ENCODE peak calls at places on chromosomes 12 and 14, in nine cellular contexts. One of them, this sample, is unnamed.

GRCh38 chr12:27626239-27626638 is 70.0 kb upstream of the REP15 start:
- DNase-seq in amygdala: no peak
- DNase-seq in mesothelial cell of epicardium: no peak
- DNase-seq in endothelial cell of umbilical vein: no peak
- DNase-seq in RWPE1: no peak
- DNase-seq in cardiac septum: no peak
- DNase-seq in brain microvascular endothelial cell: no peak
- DNase-seq in occipital lobe: no peak
- DNase-seq in EL: no peak
- DNase-seq in this sample: no peak

GRCh38 chr14:35046751-35047536 is 872 bp downstream of the FAM177A1 start:
- DNase-seq in amygdala: no peak
- DNase-seq in mesothelial cell of epicardium: no peak
- DNase-seq in endothelial cell of umbilical vein: peak
- DNase-seq in RWPE1: peak
- DNase-seq in cardiac septum: no peak
- DNase-seq in brain microvascular endothelial cell: no peak
- DNase-seq in occipital lobe: peak
- DNase-seq in EL: no peak
- DNase-seq in this sample: no peak

GRCh38 chr12:131950182-131950913 is 606 bp downstream of the EP400 start:
- DNase-seq in amygdala: no peak
- DNase-seq in mesothelial cell of epicardium: peak
- DNase-seq in endothelial cell of umbilical vein: peak
- DNase-seq in RWPE1: peak
- DNase-seq in cardiac septum: peak
- DNase-seq in brain microvascular endothelial cell: no peak
- DNase-seq in occipital lobe: no peak
- DNase-seq in EL: peak
- DNase-seq in this sample: no peak

GRCh38 chr14:99497894-99498293 is 16.7 kb downstream of the CCNK start:
- DNase-seq in amygdala: no peak
- DNase-seq in mesothelial cell of epicardium: no peak
- DNase-seq in endothelial cell of umbilical vein: no peak
- DNase-seq in RWPE1: no peak
- DNase-seq in cardiac septum: no peak
- DNase-seq in brain microvascular endothelial cell: no peak
- DNase-seq in occipital lobe: no peak
- DNase-seq in EL: no peak
- DNase-seq in this sample: no peak

GRCh38 chr12:67943295-67943892 is 45.9 kb upstream of the IFNG-AS1 start:
- DNase-seq in amygdala: no peak
- DNase-seq in mesothelial cell of epicardium: peak
- DNase-seq in endothelial cell of umbilical vein: peak
- DNase-seq in RWPE1: peak
- DNase-seq in cardiac septum: no peak
- DNase-seq in brain microvascular endothelial cell: peak
- DNase-seq in occipital lobe: no peak
- DNase-seq in EL: peak
- DNase-seq in this sample: no peak

GRCh38 chr12:46360908-46361666 is 11.5 kb downstream of the SLC38A2 start:
- DNase-seq in amygdala: no peak
- DNase-seq in mesothelial cell of epicardium: no peak
- DNase-seq in endothelial cell of umbilical vein: no peak
- DNase-seq in RWPE1: no peak
- DNase-seq in cardiac septum: no peak
- DNase-seq in brain microvascular endothelial cell: no peak
- DNase-seq in occipital lobe: no peak
- DNase-seq in EL: no peak
- DNase-seq in this sample: peak

GRCh38 chr14:22386924-22387775 is 201.9 kb downstream of the DAD1 start:
- DNase-seq in amygdala: peak
- DNase-seq in mesothelial cell of epicardium: peak
- DNase-seq in endothelial cell of umbilical vein: peak
- DNase-seq in RWPE1: peak
- DNase-seq in cardiac septum: no peak
- DNase-seq in brain microvascular endothelial cell: peak
- DNase-seq in occipital lobe: peak
- DNase-seq in EL: peak
- DNase-seq in this sample: peak

GRCh38 chr14:24058260-24058950 is 6.6 kb downstream of the CARMIL3 start:
- DNase-seq in amygdala: no peak
- DNase-seq in mesothelial cell of epicardium: no peak
- DNase-seq in endothelial cell of umbilical vein: peak
- DNase-seq in RWPE1: peak
- DNase-seq in cardiac septum: peak
- DNase-seq in brain microvascular endothelial cell: peak
- DNase-seq in occipital lobe: peak
- DNase-seq in EL: peak
- DNase-seq in this sample: peak

GRCh38 chr12:17266856-17267255 is 660.9 kb upstream of the LMO3 start:
- DNase-seq in amygdala: no peak
- DNase-seq in mesothelial cell of epicardium: no peak
- DNase-seq in endothelial cell of umbilical vein: no peak
- DNase-seq in RWPE1: no peak
- DNase-seq in cardiac septum: no peak
- DNase-seq in brain microvascular endothelial cell: no peak
- DNase-seq in occipital lobe: no peak
- DNase-seq in EL: no peak
- DNase-seq in this sample: no peak

GRCh38 chr14:24310666-24311604 is at the start of gene LTB4R:
- DNase-seq in amygdala: peak
- DNase-seq in mesothelial cell of epicardium: no peak
- DNase-seq in endothelial cell of umbilical vein: peak
- DNase-seq in RWPE1: no peak
- DNase-seq in cardiac septum: peak
- DNase-seq in brain microvascular endothelial cell: peak
- DNase-seq in occipital lobe: peak
- DNase-seq in EL: peak
- DNase-seq in this sample: no peak

GRCh38 chr12:10364839-10365681 is 24.8 kb downstream of the KLRK1 start:
- DNase-seq in amygdala: no peak
- DNase-seq in mesothelial cell of epicardium: peak
- DNase-seq in endothelial cell of umbilical vein: peak
- DNase-seq in RWPE1: peak
- DNase-seq in cardiac septum: peak
- DNase-seq in brain microvascular endothelial cell: peak
- DNase-seq in occipital lobe: peak
- DNase-seq in EL: peak
- DNase-seq in this sample: no peak

GRCh38 chr12:68623984-68624383 is 13.3 kb downstream of the RAP1B start:
- DNase-seq in amygdala: no peak
- DNase-seq in mesothelial cell of epicardium: no peak
- DNase-seq in endothelial cell of umbilical vein: no peak
- DNase-seq in RWPE1: no peak
- DNase-seq in cardiac septum: no peak
- DNase-seq in brain microvascular endothelial cell: no peak
- DNase-seq in occipital lobe: no peak
- DNase-seq in EL: peak
- DNase-seq in this sample: no peak

GRCh38 chr12:1171657-1172056 is 180.6 kb downstream of the ERC1 start:
- DNase-seq in amygdala: no peak
- DNase-seq in mesothelial cell of epicardium: no peak
- DNase-seq in endothelial cell of umbilical vein: peak
- DNase-seq in RWPE1: peak
- DNase-seq in cardiac septum: no peak
- DNase-seq in brain microvascular endothelial cell: no peak
- DNase-seq in occipital lobe: no peak
- DNase-seq in EL: no peak
- DNase-seq in this sample: no peak

GRCh38 chr14:91142214-91142668 is 28.4 kb downstream of the DGLUCY start:
- DNase-seq in amygdala: no peak
- DNase-seq in mesothelial cell of epicardium: no peak
- DNase-seq in endothelial cell of umbilical vein: no peak
- DNase-seq in RWPE1: no peak
- DNase-seq in cardiac septum: no peak
- DNase-seq in brain microvascular endothelial cell: no peak
- DNase-seq in occipital lobe: no peak
- DNase-seq in EL: no peak
- DNase-seq in this sample: no peak

GRCh38 chr12:5273709-5274108 is 158.2 kb upstream of the NTF3 start:
- DNase-seq in amygdala: no peak
- DNase-seq in mesothelial cell of epicardium: no peak
- DNase-seq in endothelial cell of umbilical vein: no peak
- DNase-seq in RWPE1: no peak
- DNase-seq in cardiac septum: no peak
- DNase-seq in brain microvascular endothelial cell: no peak
- DNase-seq in occipital lobe: no peak
- DNase-seq in EL: no peak
- DNase-seq in this sample: no peak

GRCh38 chr12:182381-182883 is 31.5 kb downstream of the SLC6A12 start:
- DNase-seq in amygdala: no peak
- DNase-seq in mesothelial cell of epicardium: no peak
- DNase-seq in endothelial cell of umbilical vein: no peak
- DNase-seq in RWPE1: peak
- DNase-seq in cardiac septum: no peak
- DNase-seq in brain microvascular endothelial cell: peak
- DNase-seq in occipital lobe: no peak
- DNase-seq in EL: peak
- DNase-seq in this sample: no peak

GRCh38 chr14:32457213-32457920 is 128.3 kb downstream of the AKAP6 start:
- DNase-seq in amygdala: no peak
- DNase-seq in mesothelial cell of epicardium: no peak
- DNase-seq in endothelial cell of umbilical vein: no peak
- DNase-seq in RWPE1: no peak
- DNase-seq in cardiac septum: no peak
- DNase-seq in brain microvascular endothelial cell: peak
- DNase-seq in occipital lobe: no peak
- DNase-seq in EL: peak
- DNase-seq in this sample: no peak

GRCh38 chr12:75706786-75707605 is 195.6 kb upstream of the KRR1 start:
- DNase-seq in amygdala: no peak
- DNase-seq in mesothelial cell of epicardium: no peak
- DNase-seq in endothelial cell of umbilical vein: peak
- DNase-seq in RWPE1: no peak
- DNase-seq in cardiac septum: no peak
- DNase-seq in brain microvascular endothelial cell: peak
- DNase-seq in occipital lobe: no peak
- DNase-seq in EL: peak
- DNase-seq in this sample: no peak

GRCh38 chr12:101074940-101075680 is 134.9 kb downstream of the SLC5A8 start:
- DNase-seq in amygdala: no peak
- DNase-seq in mesothelial cell of epicardium: no peak
- DNase-seq in endothelial cell of umbilical vein: no peak
- DNase-seq in RWPE1: no peak
- DNase-seq in cardiac septum: no peak
- DNase-seq in brain microvascular endothelial cell: no peak
- DNase-seq in occipital lobe: no peak
- DNase-seq in EL: peak
- DNase-seq in this sample: no peak

GRCh38 chr14:31291210-31291609 is 83.6 kb upstream of the HECTD1 start:
- DNase-seq in amygdala: no peak
- DNase-seq in mesothelial cell of epicardium: no peak
- DNase-seq in endothelial cell of umbilical vein: peak
- DNase-seq in RWPE1: no peak
- DNase-seq in cardiac septum: no peak
- DNase-seq in brain microvascular endothelial cell: no peak
- DNase-seq in occipital lobe: no peak
- DNase-seq in EL: peak
- DNase-seq in this sample: no peak

GRCh38 chr14:105933238-105933637 is 406.9 kb downstream of the TMEM121 start:
- DNase-seq in amygdala: no peak
- DNase-seq in mesothelial cell of epicardium: no peak
- DNase-seq in endothelial cell of umbilical vein: no peak
- DNase-seq in RWPE1: no peak
- DNase-seq in cardiac septum: peak
- DNase-seq in brain microvascular endothelial cell: no peak
- DNase-seq in occipital lobe: no peak
- DNase-seq in EL: no peak
- DNase-seq in this sample: no peak

GRCh38 chr12:69240625-69240984 is 1.2 kb downstream of the CPSF6 start:
- DNase-seq in amygdala: no peak
- DNase-seq in mesothelial cell of epicardium: no peak
- DNase-seq in endothelial cell of umbilical vein: peak
- DNase-seq in RWPE1: peak
- DNase-seq in cardiac septum: no peak
- DNase-seq in brain microvascular endothelial cell: no peak
- DNase-seq in occipital lobe: no peak
- DNase-seq in EL: peak
- DNase-seq in this sample: no peak

GRCh38 chr14:100098171-100098570 is 32.9 kb downstream of the EVL start:
- DNase-seq in amygdala: no peak
- DNase-seq in mesothelial cell of epicardium: no peak
- DNase-seq in endothelial cell of umbilical vein: no peak
- DNase-seq in RWPE1: no peak
- DNase-seq in cardiac septum: no peak
- DNase-seq in brain microvascular endothelial cell: no peak
- DNase-seq in occipital lobe: no peak
- DNase-seq in EL: no peak
- DNase-seq in this sample: no peak

GRCh38 chr14:76883437-76883836 is 57.2 kb downstream of the LRRC74A start:
- DNase-seq in amygdala: no peak
- DNase-seq in mesothelial cell of epicardium: no peak
- DNase-seq in endothelial cell of umbilical vein: no peak
- DNase-seq in RWPE1: no peak
- DNase-seq in cardiac septum: no peak
- DNase-seq in brain microvascular endothelial cell: no peak
- DNase-seq in occipital lobe: no peak
- DNase-seq in EL: no peak
- DNase-seq in this sample: no peak

GRCh38 chr12:123141615-123142517 is 9.0 kb downstream of the PITPNM2 start:
- DNase-seq in amygdala: no peak
- DNase-seq in mesothelial cell of epicardium: no peak
- DNase-seq in endothelial cell of umbilical vein: peak
- DNase-seq in RWPE1: peak
- DNase-seq in cardiac septum: no peak
- DNase-seq in brain microvascular endothelial cell: peak
- DNase-seq in occipital lobe: no peak
- DNase-seq in EL: peak
- DNase-seq in this sample: no peak

GRCh38 chr12:130608132-130608531 is 108.0 kb downstream of the RIMBP2 start:
- DNase-seq in amygdala: no peak
- DNase-seq in mesothelial cell of epicardium: no peak
- DNase-seq in endothelial cell of umbilical vein: no peak
- DNase-seq in RWPE1: no peak
- DNase-seq in cardiac septum: no peak
- DNase-seq in brain microvascular endothelial cell: no peak
- DNase-seq in occipital lobe: no peak
- DNase-seq in EL: no peak
- DNase-seq in this sample: no peak

GRCh38 chr12:116552750-116553383 is 6.3 kb upstream of the MAP1LC3B2 start:
- DNase-seq in amygdala: no peak
- DNase-seq in mesothelial cell of epicardium: no peak
- DNase-seq in endothelial cell of umbilical vein: no peak
- DNase-seq in RWPE1: no peak
- DNase-seq in cardiac septum: no peak
- DNase-seq in brain microvascular endothelial cell: no peak
- DNase-seq in occipital lobe: no peak
- DNase-seq in EL: no peak
- DNase-seq in this sample: no peak

GRCh38 chr12:129486931-129487330 is 416.9 kb downstream of the TMEM132D start:
- DNase-seq in amygdala: no peak
- DNase-seq in mesothelial cell of epicardium: no peak
- DNase-seq in endothelial cell of umbilical vein: no peak
- DNase-seq in RWPE1: no peak
- DNase-seq in cardiac septum: no peak
- DNase-seq in brain microvascular endothelial cell: no peak
- DNase-seq in occipital lobe: no peak
- DNase-seq in EL: no peak
- DNase-seq in this sample: no peak